ENCODE peak calls at places on chromosomes 11 and 22, in eight cellular contexts. E, R, Z, C, O, B, A and V are unnamed samples.

GRCh38 chr22:46801331-46801811 is 38.9 kb downstream of the TBC1D22A start:
- DNase-seq in Z (no peak), A (no peak), C (no peak), R (no peak), O (peak; percentile 82), B (no peak), E (no peak), V (no peak)

GRCh38 chr22:38760477-38761201 is 4.8 kb upstream of the SUN2 start:
- DNase-seq in Z (no peak), A (no peak), R (no peak), O (peak; percentile 74), E (no peak), C (peak; percentile 88), B (no peak), V (peak; percentile 43)

GRCh38 chr11:5966958-5967357 is 1.3 kb downstream of the OR56A5 start:
- DNase-seq in E (no peak), Z (no peak), A (no peak), O (no peak), C (no peak), R (no peak), B (no peak), V (no peak)

GRCh38 chr11:61694971-61695706 is 14.9 kb downstream of the DAGLA start:
- DNase-seq in O (peak; percentile 70), Z (no peak), C (no peak), R (peak; percentile 3), E (no peak), A (peak; percentile 67), B (no peak), V (no peak)

GRCh38 chr11:69307871-69308381 is 14.0 kb downstream of the MYEOV start:
- DNase-seq in C (no peak), Z (no peak), R (no peak), B (no peak), O (no peak), A (no peak), E (no peak), V (no peak)

GRCh38 chr11:76120513-76121081 is 85.7 kb downstream of the WNT11 start:
- DNase-seq in C (peak; percentile 42), O (no peak), Z (no peak), B (peak; percentile 80), E (no peak), R (no peak), A (peak; percentile 36), V (peak; percentile 29)

GRCh38 chr11:65972116-65972515 is 10.6 kb downstream of the SART1 start:
- DNase-seq in Z (no peak), B (no peak), O (no peak), C (no peak), A (no peak), E (no peak), R (no peak), V (no peak)

GRCh38 chr11:131685206-131685605 is 314.8 kb downstream of the NTM start:
- DNase-seq in B (no peak), A (no peak), C (no peak), Z (no peak), R (no peak), E (no peak), O (no peak), V (no peak)

GRCh38 chr11:63762662-63763505 is 5.7 kb downstream of the ZFTA start:
- DNase-seq in B (peak; percentile 30), Z (no peak), A (peak; percentile 80), O (no peak), C (peak; percentile 80), R (no peak), E (no peak), V (no peak)

GRCh38 chr11:3058753-3059664 is 1.8 kb upstream of the CARS1 start:
- DNase-seq in C (no peak), Z (no peak), R (peak; percentile 46), O (no peak), E (no peak), A (peak; percentile 76), B (no peak), V (peak; percentile 92)

GRCh38 chr11:130050272-130050671 is 19.4 kb upstream of the APLP2 start:
- DNase-seq in E (no peak), Z (no peak), A (peak; percentile 27), O (no peak), B (no peak), C (no peak), R (no peak), V (peak; percentile 58)

GRCh38 chr11:36095716-36096115 is 151.9 kb downstream of the LDLRAD3 start:
- DNase-seq in B (peak; percentile 2), R (no peak), C (no peak), A (no peak), E (no peak), Z (no peak), O (no peak), V (no peak)

GRCh38 chr11:11909727-11910126 is 68.0 kb downstream of the USP47 start:
- DNase-seq in C (no peak), Z (no peak), E (no peak), B (no peak), R (no peak), O (no peak), A (no peak), V (peak; percentile 76)

GRCh38 chr11:105609341-105609781 is 512 bp upstream of the GRIA4 start:
- DNase-seq in O (peak; percentile 57), E (no peak), B (peak; percentile 35), R (no peak), Z (no peak), A (peak; percentile 58), C (peak; percentile 34), V (peak; percentile 17)

GRCh38 chr11:70891844-70892380 is 360.5 kb downstream of the SHANK2 start:
- DNase-seq in R (no peak), O (no peak), E (no peak), C (no peak), Z (no peak), A (no peak), B (no peak), V (no peak)

GRCh38 chr11:78310500-78310909 is 107.1 kb downstream of the GAB2 start:
- DNase-seq in A (no peak), B (peak; percentile 68), Z (no peak), O (no peak), E (no peak), R (no peak), C (no peak), V (peak; percentile 35)